ENCODE peak calls at places on chromosomes 5 and 9, in four cellular contexts. P is H1, L is GM23248, B is neuronal stem cell. D is an unnamed sample.

GRCh38 chr5:138439537-138440225 is 824 bp downstream of the REEP2 start:
- DNase-seq in P (no peak), L (no peak), B (no peak), D (no peak)

GRCh38 chr9:88818495-88819201 is 172.6 kb upstream of the S1PR3 start:
- DNase-seq in P (no peak), L (peak), B (peak), D (peak)

GRCh38 chr5:143206194-143207053 is 197.1 kb downstream of the NR3C1 start:
- DNase-seq in P (no peak), L (no peak), B (no peak), D (no peak)

GRCh38 chr5:143188692-143189091 is 214.8 kb downstream of the NR3C1 start:
- DNase-seq in P (no peak), L (no peak), B (no peak), D (no peak)

GRCh38 chr5:4640793-4641192 is 499.3 kb upstream of the ADAMTS16 start:
- DNase-seq in P (peak), L (peak), B (peak), D (no peak)

GRCh38 chr5:95848701-95849100 is 26.2 kb upstream of the GLRX start:
- DNase-seq in P (no peak), L (peak), B (no peak), D (no peak)

GRCh38 chr5:1801061-1801953 is at the start of gene NDUFS6:
- DNase-seq in P (peak), L (peak), B (peak), D (peak)

GRCh38 chr5:74624931-74625505 is 15.5 kb downstream of the ENC1 start:
- DNase-seq in P (no peak), L (no peak), B (no peak), D (no peak)

GRCh38 chr5:33118761-33119415 is 321.9 kb upstream of the TARS1 start:
- DNase-seq in P (no peak), L (peak), B (no peak), D (no peak)

GRCh38 chr5:154523704-154524103 is 45.7 kb upstream of the HAND1 start:
- DNase-seq in P (no peak), L (peak), B (no peak), D (no peak)

GRCh38 chr5:131381792-131382191 is 117.9 kb downstream of the CDC42SE2 start:
- DNase-seq in P (no peak), L (no peak), B (no peak), D (no peak)

GRCh38 chr5:92945630-92946097 is 635.4 kb downstream of the NR2F1-AS1 start:
- DNase-seq in P (no peak), L (peak), B (no peak), D (no peak)

GRCh38 chr9:14347408-14348224 is 33.7 kb upstream of the NFIB start:
- DNase-seq in P (no peak), L (peak), B (no peak), D (peak)

GRCh38 chr5:78527054-78527884 is 121.3 kb downstream of the LHFPL2 start:
- DNase-seq in P (no peak), L (peak), B (no peak), D (peak)

GRCh38 chr5:172284275-172284971 is 859 bp upstream of the UBTD2 start:
- DNase-seq in P (no peak), L (peak), B (no peak), D (no peak)

GRCh38 chr9:123586140-123586735 is 230.2 kb downstream of the CRB2 start:
- DNase-seq in P (no peak), L (no peak), B (no peak), D (no peak)

GRCh38 chr5:133121611-133122150 is 69.9 kb downstream of the HSPA4 start:
- DNase-seq in P (no peak), L (no peak), B (no peak), D (no peak)
- H3K4me2 ChIP-seq in P (no peak), L (no peak), B (no peak), D (no peak)

DNA sequence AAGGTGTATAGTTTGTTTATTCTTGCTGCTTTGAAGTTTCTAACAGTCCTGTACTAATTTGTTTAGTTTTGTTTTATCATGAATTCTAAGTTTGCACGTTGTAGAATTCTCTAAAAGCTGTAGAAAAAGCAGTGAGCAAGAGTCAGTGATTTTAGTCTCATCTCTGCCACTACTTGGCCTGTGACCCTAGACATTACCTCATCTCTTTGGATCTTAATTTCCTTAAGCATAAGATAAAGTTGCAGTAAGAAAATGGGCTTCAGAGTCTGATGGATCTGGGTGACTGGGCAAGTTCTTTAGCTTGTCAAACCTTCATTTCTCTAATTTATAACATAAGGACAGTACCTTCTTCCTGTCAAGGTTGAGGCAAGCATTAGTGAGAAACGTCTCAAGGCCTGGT is 247.9 kb downstream of the DMRT2 start:
- DNase-seq in P (no peak), L (no peak), B (no peak), D (no peak)
- H3K4me3 ChIP-seq in P (no peak), L (no peak), B (no peak), D (no peak)

DNA sequence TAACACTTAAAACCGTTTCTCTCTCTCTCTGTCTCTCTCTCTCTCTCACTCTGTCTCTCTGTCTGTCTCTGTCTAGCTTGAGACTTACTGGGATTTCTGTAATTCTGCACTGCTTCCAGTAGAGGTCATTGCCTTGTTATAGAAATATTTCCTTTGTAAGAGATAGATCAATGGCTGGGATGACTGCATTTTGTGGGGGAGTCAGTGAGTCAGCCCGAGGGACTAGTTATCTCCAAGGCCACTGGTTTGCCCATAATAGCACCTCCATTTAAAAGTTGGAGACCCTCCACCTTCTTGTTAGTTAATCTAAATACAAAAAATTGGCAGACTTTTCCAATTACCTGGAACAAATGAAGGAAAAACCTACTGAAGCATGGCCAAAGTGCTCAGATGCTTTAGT is 547.2 kb downstream of the LRRC70 start:
- DNase-seq in P (peak), L (peak), B (no peak), D (no peak)
- H3K4me2 ChIP-seq in P (no peak), L (no peak), B (no peak), D (no peak)

GRCh38 chr9:124758061-124758460 is 13.1 kb downstream of the NR6A1 start:
- DNase-seq in P (no peak), L (no peak), B (no peak), D (no peak)
- H3K4me3 ChIP-seq in P (peak), L (no peak), B (peak), D (no peak)

GRCh38 chr9:76692448-76693129 is 71.6 kb upstream of the PCA3 start:
- DNase-seq in P (no peak), L (no peak), B (no peak), D (no peak)
- H3K4me2 ChIP-seq in P (no peak), L (no peak), B (no peak), D (peak)

GRCh38 chr5:57817001-57817453 is 334.4 kb upstream of the ACTBL2 start:
- DNase-seq in P (no peak), L (peak), B (no peak), D (no peak)
- H3K4me3 ChIP-seq in P (no peak), L (no peak), B (no peak), D (no peak)

DNA sequence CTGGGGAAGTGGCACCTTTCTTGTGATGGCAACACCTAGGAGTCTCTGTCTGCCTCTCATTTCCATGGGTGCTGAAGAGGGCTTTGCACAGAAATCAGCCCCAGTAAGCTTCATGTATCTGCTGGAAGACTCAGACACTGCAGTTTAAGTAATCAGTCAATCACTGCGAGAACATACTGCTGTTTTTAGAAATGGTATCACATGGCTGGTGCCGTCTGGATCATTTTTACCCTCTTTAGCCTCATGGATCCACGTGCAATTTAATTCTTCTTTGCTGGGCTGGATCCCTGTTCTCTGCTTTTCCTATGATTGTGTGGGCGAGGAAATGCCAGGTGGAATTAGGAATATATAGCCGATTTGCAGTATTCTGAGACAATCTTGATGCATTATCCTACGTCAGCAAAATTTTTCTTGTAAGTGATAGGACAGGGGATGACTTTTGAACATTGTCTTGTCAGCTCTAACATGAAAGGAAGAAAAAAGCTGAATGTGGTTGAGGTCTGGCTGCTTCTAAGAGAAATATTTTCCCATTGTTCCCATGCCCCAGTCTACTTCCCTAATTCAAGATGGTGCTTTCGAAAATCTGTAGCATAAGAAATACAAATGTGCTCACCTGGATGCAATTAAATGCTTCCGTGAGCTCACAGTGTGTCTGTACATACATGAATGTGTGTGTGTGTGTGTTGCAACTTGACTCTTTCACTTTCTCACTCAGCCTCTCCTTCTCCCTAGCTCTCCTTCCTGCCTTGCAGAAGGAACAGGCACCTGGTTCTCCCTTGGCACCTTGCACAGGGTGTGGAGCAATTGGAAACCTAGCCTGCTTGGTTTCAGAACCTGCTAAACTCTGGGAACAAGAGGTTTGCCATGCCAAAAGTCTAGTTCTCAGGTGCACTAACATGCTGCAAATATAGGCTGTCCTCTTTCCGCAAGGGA is 281.6 kb downstream of the NTRK2 start:
- DNase-seq in P (no peak), L (no peak), B (no peak), D (no peak)
- H3K4me2 ChIP-seq in P (no peak), L (no peak), B (no peak), D (no peak)

GRCh38 chr5:102865510-102866314 is 110.6 kb downstream of the PAM start:
- DNase-seq in P (peak), L (peak), B (peak), D (peak)
- H3K4me3 ChIP-seq in P (peak), L (peak), B (peak), D (peak)